ENCODE peak calls at places on chromosomes 12 and 14, in eight cellular contexts. H is amniotic epithelial cell, O is T-helper 17 cell, N is fibroblast of mammary gland, B is Kasumi-1, K is AG04450, V is AG10803, I is EL. Z is an unnamed sample.
A peak's percentile ranks its signal among the peaks of the same experiment; 100 is the strongest.

GRCh38 chr12:105461276-105461975 is 130.9 kb downstream of the C12orf75 start:
- DNase-seq in H (no peak), O (no peak), N (no peak), B (no peak), K (no peak), V (no peak), I (peak; percentile 66), Z (no peak)

GRCh38 chr12:49098035-49098451 is 3.4 kb upstream of the DHH start:
- DNase-seq in H (peak; percentile 38), O (peak; percentile 36), N (peak; percentile 47), B (peak; percentile 51), K (no peak), V (peak; percentile 29), I (peak; percentile 45), Z (peak; percentile 52)

GRCh38 chr14:96167224-96168148 is 37.2 kb upstream of the BDKRB2 start:
- DNase-seq in H (peak; percentile 91), O (no peak), N (peak; percentile 87), B (no peak), K (peak; percentile 77), V (peak; percentile 83), I (peak; percentile 86), Z (no peak)

GRCh38 chr14:75425443-75425842 is 2.4 kb upstream of the JDP2 start:
- DNase-seq in H (no peak), O (no peak), N (no peak), B (no peak), K (no peak), V (no peak), I (no peak), Z (no peak)

GRCh38 chr14:30681752-30682355 is 59.7 kb downstream of the SCFD1 start:
- DNase-seq in H (peak; percentile 35), O (no peak), N (peak; percentile 25), B (peak; percentile 46), K (no peak), V (no peak), I (no peak), Z (no peak)

GRCh38 chr14:85528080-85528881 is 1.7 kb upstream of the FLRT2 start:
- DNase-seq in H (peak; percentile 92), O (no peak), N (peak; percentile 92), B (no peak), K (no peak), V (peak; percentile 93), I (peak; percentile 84), Z (no peak)

GRCh38 chr12:50542448-50542847 is 37.7 kb downstream of the DIP2B start:
- DNase-seq in H (peak; percentile 54), O (no peak), N (peak; percentile 39), B (no peak), K (no peak), V (peak; percentile 39), I (no peak), Z (no peak)

GRCh38 chr14:74954232-74954946 is 1.0 kb downstream of the PGF start:
- DNase-seq in H (no peak), O (no peak), N (no peak), B (no peak), K (no peak), V (no peak), I (no peak), Z (no peak)

GRCh38 chr12:88833641-88834116 is 253.4 kb upstream of the KITLG start:
- DNase-seq in H (peak; percentile 77), O (no peak), N (no peak), B (no peak), K (no peak), V (peak; percentile 66), I (no peak), Z (no peak)

GRCh38 chr12:51838036-51838435 is 10.5 kb downstream of the FIGNL2 start:
- DNase-seq in H (no peak), O (no peak), N (no peak), B (no peak), K (no peak), V (no peak), I (no peak), Z (no peak)

GRCh38 chr12:13234045-13234641 is 37.6 kb downstream of the EMP1 start:
- DNase-seq in H (peak; percentile 51), O (no peak), N (peak; percentile 76), B (peak; percentile 25), K (no peak), V (peak; percentile 66), I (peak; percentile 69), Z (no peak)

GRCh38 chr14:49962616-49963015 is 69.7 kb downstream of the ARF6 start:
- DNase-seq in H (no peak), O (no peak), N (peak; percentile 25), B (no peak), K (no peak), V (no peak), I (no peak), Z (no peak)

GRCh38 chr12:948238-948637 is 1.3 kb downstream of the RAD52 start:
- DNase-seq in H (peak; percentile 9), O (no peak), N (no peak), B (no peak), K (no peak), V (no peak), I (no peak), Z (no peak)

GRCh38 chr12:46494424-46494823 is 121.9 kb upstream of the SLC38A2 start:
- DNase-seq in H (peak; percentile 86), O (no peak), N (peak; percentile 33), B (no peak), K (peak; percentile 67), V (peak; percentile 87), I (peak; percentile 87), Z (no peak)

GRCh38 chr12:105665366-105665765 is 334.9 kb downstream of the C12orf75 start:
- DNase-seq in H (no peak), O (no peak), N (no peak), B (no peak), K (no peak), V (no peak), I (no peak), Z (no peak)

GRCh38 chr12:50087995-50088394 is 2.9 kb downstream of the SMARCD1 start:
- DNase-seq in H (no peak), O (no peak), N (peak; percentile 82), B (no peak), K (no peak), V (peak; percentile 76), I (peak; percentile 55), Z (no peak)

GRCh38 chr12:16474801-16475200 is 127.4 kb downstream of the MGST1 start:
- DNase-seq in H (no peak), O (no peak), N (no peak), B (no peak), K (no peak), V (no peak), I (no peak), Z (no peak)

GRCh38 chr14:105485720-105486332 is 860 bp upstream of the CRIP1 start:
- DNase-seq in H (peak; percentile 17), O (peak; percentile 58), N (no peak), B (peak; percentile 2), K (no peak), V (no peak), I (no peak), Z (peak; percentile 50)

GRCh38 chr12:66288121-66288520 is 14.2 kb upstream of the HELB start:
- DNase-seq in H (no peak), O (peak; percentile 17), N (no peak), B (no peak), K (no peak), V (no peak), I (no peak), Z (peak; percentile 43)

GRCh38 chr12:3533703-3534386 is 42.8 kb downstream of the PRMT8 start:
- DNase-seq in H (no peak), O (no peak), N (no peak), B (no peak), K (no peak), V (no peak), I (peak; percentile 12), Z (no peak)

GRCh38 chr12:3458041-3458440 is 33.0 kb upstream of the PRMT8 start:
- DNase-seq in H (no peak), O (no peak), N (peak; percentile 8), B (no peak), K (no peak), V (peak; percentile 7), I (peak; percentile 18), Z (no peak)

GRCh38 chr14:105092912-105093425 is 27.7 kb upstream of the GPR132 start:
- DNase-seq in H (peak; percentile 44), O (peak; percentile 61), N (no peak), B (no peak), K (no peak), V (peak; percentile 59), I (peak; percentile 68), Z (peak; percentile 64)

GRCh38 chr12:119940881-119941280 is 48.2 kb upstream of the BICDL1 start:
- DNase-seq in H (peak; percentile 31), O (no peak), N (peak; percentile 88), B (no peak), K (no peak), V (peak; percentile 21), I (peak; percentile 67), Z (no peak)

GRCh38 chr12:26109343-26109841 is 15.4 kb downstream of the BHLHE41 start:
- DNase-seq in H (peak; percentile 31), O (no peak), N (peak; percentile 48), B (no peak), K (no peak), V (no peak), I (no peak), Z (no peak)

GRCh38 chr12:62724947-62725447 is 210.0 kb downstream of the PPM1H start:
- DNase-seq in H (peak; percentile 99), O (no peak), N (peak; percentile 98), B (no peak), K (peak; percentile 79), V (peak; percentile 100), I (peak; percentile 98), Z (no peak)

GRCh38 chr14:68819260-68819691 is 26.4 kb upstream of the ZFP36L1 start:
- DNase-seq in H (peak; percentile 73), O (peak; percentile 43), N (peak; percentile 90), B (no peak), K (no peak), V (peak; percentile 51), I (no peak), Z (peak; percentile 40)

GRCh38 chr14:93788557-93789365 is 476 bp upstream of the PRIMA1 start:
- DNase-seq in H (no peak), O (no peak), N (peak; percentile 14), B (no peak), K (no peak), V (no peak), I (peak; percentile 6), Z (no peak)

GRCh38 chr14:69766984-69767368 is at the start of gene SRSF5:
- DNase-seq in H (peak; percentile 93), O (peak; percentile 85), N (peak; percentile 97), B (peak; percentile 92), K (peak; percentile 90), V (peak; percentile 98), I (peak; percentile 97), Z (peak; percentile 92)

GRCh38 chr14:104035300-104035699 is 50.2 kb upstream of the ASPG start:
- DNase-seq in H (peak; percentile 22), O (no peak), N (no peak), B (no peak), K (no peak), V (no peak), I (no peak), Z (no peak)

GRCh38 chr12:66329941-66330340 is 27.6 kb downstream of the HELB start:
- DNase-seq in H (peak; percentile 5), O (no peak), N (peak; percentile 11), B (no peak), K (no peak), V (no peak), I (no peak), Z (no peak)

GRCh38 chr12:95966287-95966870 is 23.2 kb downstream of the AMDHD1 start:
- DNase-seq in H (no peak), O (no peak), N (no peak), B (no peak), K (no peak), V (no peak), I (peak; percentile 33), Z (no peak)

GRCh38 chr14:38143651-38144505 is 63.8 kb upstream of the SSTR1 start:
- DNase-seq in H (peak; percentile 83), O (no peak), N (peak; percentile 79), B (no peak), K (peak; percentile 51), V (peak; percentile 89), I (peak; percentile 93), Z (no peak)

GRCh38 chr12:118979763-118980406 is 1.5 kb upstream of the SRRM4 start:
- DNase-seq in H (peak; percentile 26), O (no peak), N (peak; percentile 54), B (peak; percentile 41), K (no peak), V (peak; percentile 29), I (peak; percentile 13), Z (no peak)

GRCh38 chr14:68526420-68527105 is 266.3 kb downstream of the ZFP36L1 start:
- DNase-seq in H (peak; percentile 72), O (no peak), N (no peak), B (no peak), K (no peak), V (no peak), I (no peak), Z (no peak)

Z was measured in CD4-positive, alpha-beta T cell.